ENCODE peak calls at places on chromosomes 4 and X, in seven cellular contexts. W, L, F, V, S, Q and N are unnamed samples.

GRCh38 chr4:160810415-160810814 is 1353.4 kb downstream of the FSTL5 start:
- DNase-seq in W (no peak), L (no peak), F (no peak), V (no peak), S (no peak), Q (no peak), N (no peak)

GRCh38 chr4:52659722-52660261 is 691 bp upstream of the USP46 start:
- DNase-seq in W (peak; percentile 42), L (no peak), F (no peak), V (peak; percentile 43), S (peak; percentile 71), Q (no peak), N (peak; percentile 28)

GRCh38 chr4:127141857-127142256 is 490.9 kb upstream of the INTU start:
- DNase-seq in W (no peak), L (peak; percentile 95), F (no peak), V (no peak), S (no peak), Q (no peak), N (peak; percentile 62)

GRCh38 chr4:102478186-102478585 is 23.0 kb upstream of the NFKB1 start:
- DNase-seq in W (no peak), L (no peak), F (no peak), V (no peak), S (no peak), Q (no peak), N (no peak)

GRCh38 chrX:2931612-2932011 is 2.5 kb upstream of the ARSD start:
- DNase-seq in W (no peak), L (no peak), F (no peak), V (no peak), S (no peak), Q (no peak), N (no peak)

GRCh38 chr4:41329361-41329760 is 72.6 kb downstream of the UCHL1 start:
- DNase-seq in W (no peak), L (no peak), F (no peak), V (no peak), S (no peak), Q (no peak), N (no peak)

GRCh38 chr4:73451404-73451803 is 15.4 kb downstream of the AFP start:
- DNase-seq in W (no peak), L (peak; percentile 45), F (no peak), V (no peak), S (no peak), Q (no peak), N (peak; percentile 9)

GRCh38 chrX:56564921-56565861 is 1.8 kb downstream of the UBQLN2 start:
- DNase-seq in W (no peak), L (peak; percentile 14), F (no peak), V (peak; percentile 17), S (peak; percentile 21), Q (no peak), N (no peak)

GRCh38 chr4:143399113-143399949 is 62.7 kb downstream of the GAB1 start:
- DNase-seq in W (no peak), L (peak; percentile 49), F (no peak), V (no peak), S (no peak), Q (no peak), N (peak; percentile 49)

GRCh38 chr4:153706519-153706918 is 22.4 kb downstream of the TLR2 start:
- DNase-seq in W (no peak), L (no peak), F (no peak), V (no peak), S (no peak), Q (no peak), N (no peak)

GRCh38 chr4:148649669-148650331 is 207.6 kb upstream of the NR3C2 start:
- DNase-seq in W (no peak), L (peak; percentile 39), F (no peak), V (no peak), S (no peak), Q (no peak), N (peak; percentile 51)

GRCh38 chr4:188663369-188663768 is 524.1 kb downstream of the TRIML1 start:
- DNase-seq in W (no peak), L (no peak), F (no peak), V (no peak), S (no peak), Q (no peak), N (no peak)

GRCh38 chr4:188660796-188661195 is 521.6 kb downstream of the TRIML1 start:
- DNase-seq in W (no peak), L (no peak), F (peak; percentile 8), V (peak; percentile 32), S (no peak), Q (no peak), N (no peak)

GRCh38 chr4:188657365-188657764 is 518.1 kb downstream of the TRIML1 start:
- DNase-seq in W (no peak), L (no peak), F (no peak), V (no peak), S (no peak), Q (no peak), N (no peak)

GRCh38 chr4:188661502-188661901 is 522.3 kb downstream of the TRIML1 start:
- DNase-seq in W (no peak), L (peak; percentile 14), F (no peak), V (no peak), S (no peak), Q (no peak), N (no peak)

DNA sequence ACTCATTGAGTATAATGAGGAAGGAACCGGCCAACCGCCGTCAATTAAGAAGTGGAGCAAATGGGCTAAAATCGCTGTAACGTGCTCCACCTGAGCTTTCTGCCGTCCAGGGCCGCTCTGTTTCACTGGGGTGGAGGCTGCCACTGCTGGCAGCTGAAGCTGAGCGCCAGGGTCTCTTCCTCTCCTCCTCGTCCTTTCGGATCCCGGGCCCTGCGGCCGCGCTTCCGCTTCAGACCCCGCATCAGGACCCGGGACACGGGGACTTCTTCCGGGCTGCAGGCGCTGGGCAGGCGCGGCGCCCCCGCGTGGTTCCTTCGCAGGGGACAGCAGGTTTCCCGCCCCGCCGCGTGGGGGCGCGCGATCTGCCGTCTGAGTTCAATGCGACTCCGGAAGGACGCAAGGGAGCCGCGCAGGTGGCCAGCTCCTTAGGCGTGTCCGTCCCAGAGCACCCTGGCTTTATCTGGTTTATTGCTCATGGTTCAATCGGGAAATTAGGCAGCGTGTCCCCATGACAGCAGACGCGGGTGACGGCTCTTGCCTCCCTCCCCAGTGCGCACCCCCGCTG is 519.8 kb downstream of the TRIML1 start:
- DNase-seq in W (no peak), L (no peak), F (no peak), V (no peak), S (no peak), Q (no peak), N (no peak)
- TF ChIP-seq CTCF in W (no peak), L (no peak), F (no peak), V (no peak), S (no peak), Q (no peak), N (no peak)

DNA sequence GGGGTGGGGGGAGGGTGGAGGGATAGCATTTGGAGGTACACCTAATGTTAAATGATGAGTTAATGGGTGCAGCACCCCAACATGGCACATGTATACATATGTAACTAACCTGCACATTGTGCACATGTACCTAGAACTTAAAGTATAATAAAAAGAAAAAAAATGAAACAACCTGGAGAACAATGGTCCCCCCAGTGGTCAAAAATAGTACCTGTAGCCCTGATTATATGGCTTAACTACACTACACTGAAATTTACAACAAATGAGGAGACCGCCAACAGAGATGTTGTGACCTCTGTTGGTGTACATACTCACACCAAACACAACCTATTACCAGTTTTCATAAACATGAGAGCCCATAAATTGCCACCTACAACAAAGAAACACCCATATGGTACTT is 7.3 kb upstream of the MAGEE1 start:
- DNase-seq in W (no peak), L (peak; percentile 1), F (no peak), V (no peak), S (no peak), Q (no peak), N (no peak)
- TF ChIP-seq CTCF in W (no peak), L (peak; percentile 18), F (peak; percentile 36), V (no peak), S (no peak), Q (no peak), N (peak; percentile 15)

DNA sequence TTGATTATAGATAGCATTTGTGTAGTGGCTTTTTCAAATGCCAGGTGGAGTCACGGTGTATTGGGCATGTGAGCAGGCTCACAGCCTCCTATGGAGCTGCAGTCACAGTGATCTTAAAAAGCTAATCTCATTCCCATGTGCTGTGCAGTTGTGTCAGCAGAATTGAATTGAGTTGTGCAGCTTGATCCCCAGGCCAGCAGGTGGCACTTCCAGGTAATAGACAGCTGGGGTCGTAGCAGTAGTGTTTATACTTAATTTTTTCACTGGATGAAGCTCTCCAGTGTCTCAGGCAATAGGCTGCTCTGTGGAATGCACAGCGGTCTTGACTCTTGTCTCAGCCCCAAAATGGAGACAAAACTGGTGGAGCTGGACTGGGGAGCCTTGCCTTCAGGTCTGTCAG is 1028.1 kb downstream of the SH3BGRL start:
- DNase-seq in W (no peak), L (no peak), F (no peak), V (no peak), S (no peak), Q (no peak), N (no peak)
- TF ChIP-seq CTCF in W (no peak), L (no peak), F (peak; percentile 22), V (no peak), S (no peak), Q (no peak), N (peak; percentile 11)

GRCh38 chrX:119948381-119948780 is 4.8 kb upstream of the NKAP start:
- DNase-seq in W (no peak), L (no peak), F (no peak), V (no peak), S (no peak), Q (no peak), N (no peak)
- TF ChIP-seq CTCF in W (no peak), L (peak; percentile 7), F (peak; percentile 38), V (peak; percentile 10), S (no peak), Q (no peak), N (no peak)

GRCh38 chr4:46270986-46271596 is 118.8 kb downstream of the GABRA2 start:
- DNase-seq in W (no peak), L (peak; percentile 26), F (no peak), V (no peak), S (no peak), Q (no peak), N (peak; percentile 59)

GRCh38 chr4:46277165-46277951 is 112.6 kb downstream of the GABRA2 start:
- DNase-seq in W (no peak), L (no peak), F (no peak), V (no peak), S (no peak), Q (no peak), N (no peak)

GRCh38 chr4:46274717-46275116 is 115.2 kb downstream of the GABRA2 start:
- DNase-seq in W (no peak), L (peak; percentile 11), F (no peak), V (no peak), S (no peak), Q (no peak), N (peak; percentile 26)
- TF ChIP-seq CTCF in W (no peak), L (peak; percentile 30), F (peak; percentile 56), V (peak; percentile 37), S (no peak), Q (no peak), N (peak; percentile 55)

GRCh38 chrX:40169193-40170086 is 71.7 kb upstream of the BCOR start:
- DNase-seq in W (peak; percentile 69), L (no peak), F (peak; percentile 62), V (peak; percentile 70), S (peak; percentile 79), Q (no peak), N (no peak)
- TF ChIP-seq CTCF in W (peak; percentile 60), L (peak; percentile 18), F (peak; percentile 65), V (peak; percentile 56), S (peak; percentile 27), Q (peak; percentile 42), N (no peak)